ENCODE peak calls at places on chromosome 13, in ten cellular contexts. I is NB4, Y is lower leg skin, W is body of pancreas, F is HepG2, H is heart left ventricle, S is transverse colon, N is Peyer's patch, T is ovary, B is IMR-90. O is an unnamed sample.

GRCh38 chr13:91409661-91410060 is 11.2 kb downstream of the GPC5 start:
- DNase-seq in I (no peak), S (no peak), Y (no peak), N (no peak), F (no peak), T (no peak), W (no peak), H (no peak), B (no peak), O (no peak)

GRCh38 chr13:57865600-57866294 is 234.2 kb downstream of the PCDH17 start:
- DNase-seq in N (no peak), Y (no peak), F (no peak), S (no peak), T (no peak), W (no peak), H (no peak), B (no peak), I (peak), O (no peak)

GRCh38 chr13:84500016-84500415 is 617.7 kb upstream of the SLITRK1 start:
- DNase-seq in W (no peak), S (no peak), B (peak), T (no peak), F (no peak), Y (no peak), N (no peak), I (no peak), H (no peak), O (no peak)

GRCh38 chr13:83024226-83024625 is 858.0 kb downstream of the SLITRK1 start:
- DNase-seq in T (no peak), N (no peak), B (peak), Y (no peak), H (no peak), W (no peak), F (no peak), I (no peak), S (no peak), O (no peak)

GRCh38 chr13:51501592-51502205 is 48.9 kb upstream of the INTS6 start:
- DNase-seq in I (no peak), N (no peak), S (no peak), Y (no peak), W (no peak), B (peak), T (no peak), F (no peak), H (no peak), O (peak)

GRCh38 chr13:31367410-31367809 is 167.6 kb downstream of the B3GLCT start:
- DNase-seq in S (no peak), I (no peak), T (no peak), Y (no peak), N (no peak), H (no peak), B (no peak), W (no peak), F (no peak), O (no peak)

GRCh38 chr13:87355451-87355850 is 315.7 kb upstream of the SLITRK5 start:
- DNase-seq in B (no peak), H (no peak), T (no peak), Y (no peak), I (no peak), S (no peak), W (no peak), F (no peak), N (no peak), O (no peak)

GRCh38 chr13:27415116-27415515 is 9.3 kb upstream of the GTF3A start:
- DNase-seq in T (no peak), S (no peak), I (no peak), B (no peak), Y (no peak), N (no peak), H (no peak), F (no peak), W (no peak), O (no peak)

GRCh38 chr13:82647540-82647939 is 1234.7 kb downstream of the SLITRK1 start:
- DNase-seq in N (no peak), W (no peak), T (no peak), I (no peak), F (no peak), Y (no peak), S (no peak), H (no peak), B (no peak), O (no peak)

GRCh38 chr13:99911965-99912566 is 59.5 kb downstream of the ZIC5 start:
- DNase-seq in S (no peak), B (no peak), Y (no peak), I (no peak), T (no peak), F (no peak), N (no peak), W (no peak), H (no peak), O (no peak)

GRCh38 chr13:25281937-25282332 is 5.4 kb downstream of the MTMR6 start:
- DNase-seq in B (no peak), T (no peak), Y (no peak), H (no peak), N (no peak), W (no peak), F (no peak), S (no peak), I (no peak), O (no peak)

GRCh38 chr13:25286969-25287961 is at the start of gene MTMR6:
- DNase-seq in B (peak), Y (peak), W (peak), F (peak), T (peak), N (peak), I (peak), S (peak), H (peak), O (peak)

GRCh38 chr13:25288966-25289365 is 1.7 kb upstream of the MTMR6 start:
- DNase-seq in I (peak), B (no peak), S (no peak), N (no peak), F (no peak), W (no peak), H (no peak), T (no peak), Y (no peak), O (no peak)

GRCh38 chr13:25281193-25281936 is 5.9 kb downstream of the MTMR6 start:
- DNase-seq in I (no peak), W (no peak), F (no peak), Y (no peak), T (no peak), B (peak), N (no peak), H (no peak), S (no peak), O (no peak)

DNA sequence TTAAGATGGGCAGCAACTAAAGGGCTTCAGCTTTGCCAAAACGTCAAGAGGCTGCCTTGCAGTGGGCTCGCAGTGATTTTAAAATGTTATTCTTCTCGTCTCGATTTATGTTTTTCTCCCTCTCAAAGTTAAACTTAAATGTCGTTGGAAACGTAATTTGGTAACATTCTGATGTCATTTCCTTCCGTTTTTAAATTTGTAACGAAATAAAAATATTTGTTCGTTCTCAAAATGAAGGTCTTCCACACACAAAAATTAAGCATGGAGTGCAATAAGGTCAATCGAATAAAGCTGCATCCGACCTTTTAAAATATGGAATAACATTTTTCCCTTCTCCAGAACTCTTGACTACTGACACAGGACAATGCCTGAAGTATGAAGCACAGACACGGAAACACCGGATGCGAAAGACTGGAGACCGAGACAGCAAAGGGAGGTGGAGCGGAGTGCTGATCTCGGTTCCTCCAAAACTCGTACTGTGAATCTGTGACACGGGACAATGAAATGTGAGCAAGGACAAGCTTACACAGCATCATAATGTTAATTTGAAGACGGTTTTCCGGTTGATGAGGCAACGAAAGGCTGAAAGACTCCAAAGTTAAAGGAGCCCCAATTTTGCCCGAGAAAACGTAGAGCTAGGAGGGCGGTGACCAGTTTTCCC is 850 bp downstream of the MTMR6 start:
- DNase-seq in I (peak), W (peak), T (no peak), F (peak), S (peak), B (peak), H (peak), N (no peak), Y (no peak), O (no peak)
- TF ChIP-seq POLR2A in I (no peak), W (no peak), T (no peak), F (no peak), S (no peak), B (peak), H (no peak), N (no peak), Y (no peak), O (no peak)

DNA sequence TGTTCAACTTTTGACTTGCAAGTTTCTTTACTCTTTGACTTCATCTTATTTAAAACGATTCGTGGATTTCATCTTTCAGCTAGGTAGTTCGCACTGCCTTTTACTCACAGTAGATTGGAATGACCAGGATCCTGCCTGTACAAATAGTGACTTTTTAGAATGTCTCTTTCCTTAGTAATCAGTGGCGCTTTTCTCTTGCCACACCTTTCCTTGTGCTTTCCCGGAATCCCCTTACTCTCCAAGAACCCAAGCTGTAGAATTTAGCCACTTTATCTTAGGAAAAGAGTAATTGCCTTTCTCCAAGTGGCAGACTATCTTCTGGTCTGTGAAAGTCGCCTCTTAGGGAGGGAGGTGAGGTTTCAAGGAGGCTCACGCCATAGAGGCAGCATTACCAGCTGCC is 123.4 kb downstream of the LMO7 start:
- DNase-seq in W (no peak), S (no peak), Y (no peak), B (no peak), I (no peak), T (no peak), F (peak), N (no peak), H (no peak), O (no peak)
- TF ChIP-seq POLR2A in W (no peak), S (no peak), Y (no peak), B (no peak), I (no peak), T (no peak), F (no peak), N (no peak), H (no peak), O (no peak)

DNA sequence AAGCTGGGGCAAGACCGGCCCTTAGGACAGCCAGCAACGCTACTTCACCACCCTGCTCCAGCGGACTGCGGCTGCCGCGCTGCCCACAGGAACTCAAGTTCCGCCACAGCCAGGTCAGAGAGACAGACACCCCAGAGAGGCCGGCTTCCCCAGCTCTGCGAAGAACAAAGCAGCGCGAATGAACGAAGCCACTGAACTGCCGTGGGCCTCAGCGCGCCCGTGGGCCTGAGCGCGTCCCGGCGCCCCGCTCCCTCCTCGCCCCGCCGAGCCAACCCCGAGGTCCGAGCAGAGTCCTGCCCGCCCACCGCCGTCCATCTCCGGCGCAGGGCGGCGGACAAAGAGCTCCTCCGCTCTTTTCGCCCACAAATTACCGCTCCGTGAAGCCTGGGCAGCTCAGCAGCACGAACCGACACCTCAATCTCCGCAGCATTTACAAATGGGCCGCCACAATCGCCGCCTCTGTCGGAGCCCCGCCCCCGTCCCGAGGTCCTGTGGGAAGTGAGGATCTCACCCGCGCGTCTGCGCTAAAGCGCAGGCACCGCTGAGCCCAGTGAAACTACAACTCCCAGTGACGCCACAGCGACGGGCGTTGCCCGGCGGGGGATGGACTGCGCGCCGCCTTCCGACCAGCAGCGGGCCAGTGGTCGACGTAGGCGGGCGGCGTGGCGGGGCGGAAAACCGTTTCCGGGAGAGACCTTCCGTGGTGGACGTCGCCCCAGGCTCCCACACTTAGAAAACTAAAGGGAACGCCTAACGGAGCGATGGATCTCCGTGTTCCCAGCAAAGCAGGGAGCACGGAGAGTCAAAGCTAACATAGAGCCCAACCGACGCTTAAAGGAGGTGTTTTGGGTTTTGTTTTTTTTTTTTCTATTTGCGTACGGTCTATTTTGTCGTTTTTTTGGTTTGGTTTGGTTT is 158.7 kb downstream of the RNF17 start:
- DNase-seq in N (peak), H (peak), W (peak), I (peak), T (peak), S (peak), Y (peak), B (peak), F (peak), O (peak)
- TF ChIP-seq POLR2A in N (peak), H (peak), W (peak), I (peak), T (peak), S (peak), Y (no peak), B (peak), F (peak), O (peak)

DNA sequence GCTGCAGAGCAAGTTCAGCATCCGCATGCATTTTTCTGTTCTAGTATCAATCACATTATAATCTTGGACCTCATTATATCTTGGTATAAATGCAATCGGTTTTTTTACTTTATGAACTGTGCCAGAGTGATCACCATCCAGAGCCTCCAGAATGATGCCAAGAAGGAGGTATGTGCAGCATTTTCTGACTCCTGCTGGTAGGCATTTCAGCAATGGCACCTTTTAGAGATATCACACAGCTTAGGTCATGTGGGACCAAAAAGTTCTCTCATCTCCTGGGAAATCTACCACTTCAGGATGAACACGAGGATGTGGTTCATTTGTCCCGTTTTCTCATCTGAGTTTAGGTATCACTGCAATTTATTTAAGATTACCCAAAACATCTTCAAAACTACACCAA is 220.4 kb downstream of the VWA8 start:
- DNase-seq in F (no peak), I (no peak), H (no peak), W (no peak), B (no peak), N (no peak), Y (no peak), T (no peak), S (no peak), O (no peak)
- TF ChIP-seq POLR2A in F (no peak), I (no peak), H (no peak), W (no peak), B (no peak), N (no peak), Y (no peak), T (no peak), S (no peak), O (no peak)

DNA sequence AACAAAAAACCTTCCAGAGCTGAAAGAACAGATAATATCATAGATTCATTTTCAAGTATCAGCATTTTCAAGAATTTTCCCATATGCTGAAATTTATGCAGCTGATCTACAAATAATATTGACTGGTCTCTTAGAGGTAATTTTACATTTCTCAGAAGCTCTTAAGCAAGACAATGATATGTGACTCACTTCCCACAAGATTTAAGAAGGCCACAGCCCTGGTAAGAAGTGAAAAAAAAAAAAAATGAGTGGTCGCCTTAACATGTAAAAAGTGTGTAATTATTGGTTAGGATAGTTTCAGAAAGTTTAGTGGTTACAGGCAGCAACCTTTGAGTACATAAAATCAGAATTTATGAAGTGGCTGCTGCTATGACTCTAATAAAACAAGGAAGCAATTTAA is 54.5 kb downstream of the NUFIP1 start:
- DNase-seq in N (no peak), B (peak), W (no peak), T (no peak), S (no peak), Y (no peak), H (no peak), F (no peak), I (peak), O (no peak)
- TF ChIP-seq POLR2A in N (no peak), B (no peak), W (no peak), T (no peak), S (no peak), Y (no peak), H (no peak), F (no peak), I (no peak), O (no peak)

DNA sequence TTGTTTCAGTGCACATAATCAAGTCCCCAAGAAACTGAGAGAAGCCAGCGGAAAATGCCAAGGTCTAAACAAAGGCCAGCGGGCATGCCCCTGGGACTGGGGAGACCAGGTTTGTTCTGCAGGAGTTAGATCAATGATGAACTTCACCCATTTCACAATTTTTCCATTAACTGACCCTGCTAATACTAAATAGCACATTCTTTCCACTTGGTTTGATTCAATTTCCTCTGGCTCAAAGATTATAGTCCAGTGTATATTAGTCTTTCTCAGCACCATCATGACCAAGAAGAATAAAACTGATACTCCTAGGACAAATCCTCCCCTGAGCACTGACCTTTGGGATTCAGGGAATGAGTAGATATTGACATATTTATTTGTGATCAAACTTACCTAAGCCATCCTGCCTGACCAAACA is 66.4 kb downstream of the MBNL2 start:
- DNase-seq in Y (no peak), S (no peak), T (no peak), I (no peak), F (peak), B (no peak), N (no peak), H (no peak), W (no peak), O (no peak)
- TF ChIP-seq POLR2A in Y (no peak), S (no peak), T (no peak), I (no peak), F (no peak), B (no peak), N (no peak), H (no peak), W (no peak), O (no peak)

O was measured in H54.